ENCODE peak calls at places on chromosomes 1 and 21, in nine cellular contexts. One of them, this sample, is unnamed.

GRCh38 chr1:153364181-153364580 is 6.5 kb downstream of the S100A9 start:
- DNase-seq in epithelial cell of esophagus: peak
- DNase-seq in mammary epithelial cell: peak
- DNase-seq in A549: no peak
- DNase-seq in CD8-positive, alpha-beta T cell: no peak
- DNase-seq in Calu3: peak
- DNase-seq in HFF-Myc: no peak
- DNase-seq in SK-N-SH: no peak
- DNase-seq in endothelial cell: no peak
- DNase-seq in this sample: no peak

GRCh38 chr1:41950820-41951219 is 32.1 kb upstream of the HIVEP3 start:
- DNase-seq in epithelial cell of esophagus: peak
- DNase-seq in mammary epithelial cell: peak
- DNase-seq in A549: no peak
- DNase-seq in CD8-positive, alpha-beta T cell: no peak
- DNase-seq in Calu3: no peak
- DNase-seq in HFF-Myc: no peak
- DNase-seq in SK-N-SH: no peak
- DNase-seq in endothelial cell: no peak
- DNase-seq in this sample: no peak

GRCh38 chr1:168288311-168289052 is 7.8 kb downstream of the TBX19 start:
- DNase-seq in epithelial cell of esophagus: peak
- DNase-seq in mammary epithelial cell: peak
- DNase-seq in A549: no peak
- DNase-seq in CD8-positive, alpha-beta T cell: no peak
- DNase-seq in Calu3: no peak
- DNase-seq in HFF-Myc: no peak
- DNase-seq in SK-N-SH: no peak
- DNase-seq in endothelial cell: no peak
- DNase-seq in this sample: no peak

GRCh38 chr1:115753830-115754229 is 14.7 kb downstream of the CASQ2 start:
- DNase-seq in epithelial cell of esophagus: no peak
- DNase-seq in mammary epithelial cell: no peak
- DNase-seq in A549: no peak
- DNase-seq in CD8-positive, alpha-beta T cell: no peak
- DNase-seq in Calu3: no peak
- DNase-seq in HFF-Myc: no peak
- DNase-seq in SK-N-SH: no peak
- DNase-seq in endothelial cell: no peak
- DNase-seq in this sample: no peak

GRCh38 chr1:216601427-216601751 is 121.8 kb downstream of the ESRRG start:
- DNase-seq in epithelial cell of esophagus: no peak
- DNase-seq in mammary epithelial cell: no peak
- DNase-seq in A549: no peak
- DNase-seq in CD8-positive, alpha-beta T cell: no peak
- DNase-seq in Calu3: no peak
- DNase-seq in HFF-Myc: no peak
- DNase-seq in SK-N-SH: no peak
- DNase-seq in endothelial cell: no peak
- DNase-seq in this sample: no peak

GRCh38 chr1:65068202-65069011 is 79.6 kb upstream of the AK4 start:
- DNase-seq in epithelial cell of esophagus: no peak
- DNase-seq in mammary epithelial cell: peak
- DNase-seq in A549: no peak
- DNase-seq in CD8-positive, alpha-beta T cell: no peak
- DNase-seq in Calu3: peak
- DNase-seq in HFF-Myc: no peak
- DNase-seq in SK-N-SH: peak
- DNase-seq in endothelial cell: no peak
- DNase-seq in this sample: no peak

GRCh38 chr1:166971252-166971651 is 4.1 kb downstream of the ILDR2 start:
- DNase-seq in epithelial cell of esophagus: no peak
- DNase-seq in mammary epithelial cell: no peak
- DNase-seq in A549: no peak
- DNase-seq in CD8-positive, alpha-beta T cell: no peak
- DNase-seq in Calu3: no peak
- DNase-seq in HFF-Myc: no peak
- DNase-seq in SK-N-SH: no peak
- DNase-seq in endothelial cell: no peak
- DNase-seq in this sample: no peak

GRCh38 chr1:67833595-67833926 is 294 bp upstream of the GNG12 start:
- DNase-seq in epithelial cell of esophagus: no peak
- DNase-seq in mammary epithelial cell: no peak
- DNase-seq in A549: no peak
- DNase-seq in CD8-positive, alpha-beta T cell: no peak
- DNase-seq in Calu3: no peak
- DNase-seq in HFF-Myc: no peak
- DNase-seq in SK-N-SH: no peak
- DNase-seq in endothelial cell: no peak
- DNase-seq in this sample: no peak

GRCh38 chr1:27026621-27027574 is 14.2 kb upstream of the TENT5B start:
- DNase-seq in epithelial cell of esophagus: peak
- DNase-seq in mammary epithelial cell: peak
- DNase-seq in A549: no peak
- DNase-seq in CD8-positive, alpha-beta T cell: no peak
- DNase-seq in Calu3: no peak
- DNase-seq in HFF-Myc: no peak
- DNase-seq in SK-N-SH: no peak
- DNase-seq in endothelial cell: peak
- DNase-seq in this sample: no peak

GRCh38 chr1:59682405-59683080 is 132.2 kb upstream of the HOOK1 start:
- DNase-seq in epithelial cell of esophagus: no peak
- DNase-seq in mammary epithelial cell: no peak
- DNase-seq in A549: no peak
- DNase-seq in CD8-positive, alpha-beta T cell: no peak
- DNase-seq in Calu3: no peak
- DNase-seq in HFF-Myc: no peak
- DNase-seq in SK-N-SH: no peak
- DNase-seq in endothelial cell: no peak
- DNase-seq in this sample: no peak

GRCh38 chr1:64623750-64624445 is 121.0 kb upstream of the RAVER2 start:
- DNase-seq in epithelial cell of esophagus: peak
- DNase-seq in mammary epithelial cell: peak
- DNase-seq in A549: peak
- DNase-seq in CD8-positive, alpha-beta T cell: no peak
- DNase-seq in Calu3: peak
- DNase-seq in HFF-Myc: peak
- DNase-seq in SK-N-SH: peak
- DNase-seq in endothelial cell: no peak
- DNase-seq in this sample: no peak

GRCh38 chr21:45704311-45705108 is 61.0 kb downstream of the PCBP3 start:
- DNase-seq in epithelial cell of esophagus: no peak
- DNase-seq in mammary epithelial cell: no peak
- DNase-seq in A549: no peak
- DNase-seq in CD8-positive, alpha-beta T cell: no peak
- DNase-seq in Calu3: no peak
- DNase-seq in HFF-Myc: no peak
- DNase-seq in SK-N-SH: peak
- DNase-seq in endothelial cell: no peak
- DNase-seq in this sample: no peak

GRCh38 chr21:33976980-33977720 is 61.5 kb upstream of the ATP5PO start:
- DNase-seq in epithelial cell of esophagus: no peak
- DNase-seq in mammary epithelial cell: no peak
- DNase-seq in A549: no peak
- DNase-seq in CD8-positive, alpha-beta T cell: no peak
- DNase-seq in Calu3: no peak
- DNase-seq in HFF-Myc: no peak
- DNase-seq in SK-N-SH: no peak
- DNase-seq in endothelial cell: no peak
- DNase-seq in this sample: no peak

GRCh38 chr1:237152506-237153335 is 110.7 kb downstream of the RYR2 start:
- DNase-seq in epithelial cell of esophagus: no peak
- DNase-seq in mammary epithelial cell: no peak
- DNase-seq in A549: no peak
- DNase-seq in CD8-positive, alpha-beta T cell: no peak
- DNase-seq in Calu3: no peak
- DNase-seq in HFF-Myc: no peak
- DNase-seq in SK-N-SH: no peak
- DNase-seq in endothelial cell: no peak
- DNase-seq in this sample: no peak

GRCh38 chr1:200317236-200317635 is 92.6 kb downstream of the ZNF281 start:
- DNase-seq in epithelial cell of esophagus: peak
- DNase-seq in mammary epithelial cell: peak
- DNase-seq in A549: peak
- DNase-seq in CD8-positive, alpha-beta T cell: no peak
- DNase-seq in Calu3: no peak
- DNase-seq in HFF-Myc: no peak
- DNase-seq in SK-N-SH: no peak
- DNase-seq in endothelial cell: no peak
- DNase-seq in this sample: no peak

GRCh38 chr1:37033355-37034291 is 692 bp downstream of the GRIK3 start:
- DNase-seq in epithelial cell of esophagus: no peak
- DNase-seq in mammary epithelial cell: no peak
- DNase-seq in A549: no peak
- DNase-seq in CD8-positive, alpha-beta T cell: no peak
- DNase-seq in Calu3: no peak
- DNase-seq in HFF-Myc: no peak
- DNase-seq in SK-N-SH: peak
- DNase-seq in endothelial cell: no peak
- DNase-seq in this sample: no peak

GRCh38 chr1:107900083-107900945 is 64.7 kb downstream of the VAV3 start:
- DNase-seq in epithelial cell of esophagus: no peak
- DNase-seq in mammary epithelial cell: no peak
- DNase-seq in A549: no peak
- DNase-seq in CD8-positive, alpha-beta T cell: no peak
- DNase-seq in Calu3: no peak
- DNase-seq in HFF-Myc: no peak
- DNase-seq in SK-N-SH: no peak
- DNase-seq in endothelial cell: no peak
- DNase-seq in this sample: no peak

GRCh38 chr1:107896946-107897345 is 68.0 kb downstream of the VAV3 start:
- DNase-seq in epithelial cell of esophagus: no peak
- DNase-seq in mammary epithelial cell: no peak
- DNase-seq in A549: no peak
- DNase-seq in CD8-positive, alpha-beta T cell: no peak
- DNase-seq in Calu3: no peak
- DNase-seq in HFF-Myc: no peak
- DNase-seq in SK-N-SH: no peak
- DNase-seq in endothelial cell: no peak
- DNase-seq in this sample: no peak

GRCh38 chr1:107899655-107900054 is 65.3 kb downstream of the VAV3 start:
- DNase-seq in epithelial cell of esophagus: peak
- DNase-seq in mammary epithelial cell: peak
- DNase-seq in A549: no peak
- DNase-seq in CD8-positive, alpha-beta T cell: no peak
- DNase-seq in Calu3: no peak
- DNase-seq in HFF-Myc: no peak
- DNase-seq in SK-N-SH: no peak
- DNase-seq in endothelial cell: no peak
- DNase-seq in this sample: no peak

GRCh38 chr1:107895403-107896181 is 69.4 kb downstream of the VAV3 start:
- DNase-seq in epithelial cell of esophagus: no peak
- DNase-seq in mammary epithelial cell: no peak
- DNase-seq in A549: no peak
- DNase-seq in CD8-positive, alpha-beta T cell: no peak
- DNase-seq in Calu3: no peak
- DNase-seq in HFF-Myc: no peak
- DNase-seq in SK-N-SH: no peak
- DNase-seq in endothelial cell: no peak
- DNase-seq in this sample: no peak

DNA sequence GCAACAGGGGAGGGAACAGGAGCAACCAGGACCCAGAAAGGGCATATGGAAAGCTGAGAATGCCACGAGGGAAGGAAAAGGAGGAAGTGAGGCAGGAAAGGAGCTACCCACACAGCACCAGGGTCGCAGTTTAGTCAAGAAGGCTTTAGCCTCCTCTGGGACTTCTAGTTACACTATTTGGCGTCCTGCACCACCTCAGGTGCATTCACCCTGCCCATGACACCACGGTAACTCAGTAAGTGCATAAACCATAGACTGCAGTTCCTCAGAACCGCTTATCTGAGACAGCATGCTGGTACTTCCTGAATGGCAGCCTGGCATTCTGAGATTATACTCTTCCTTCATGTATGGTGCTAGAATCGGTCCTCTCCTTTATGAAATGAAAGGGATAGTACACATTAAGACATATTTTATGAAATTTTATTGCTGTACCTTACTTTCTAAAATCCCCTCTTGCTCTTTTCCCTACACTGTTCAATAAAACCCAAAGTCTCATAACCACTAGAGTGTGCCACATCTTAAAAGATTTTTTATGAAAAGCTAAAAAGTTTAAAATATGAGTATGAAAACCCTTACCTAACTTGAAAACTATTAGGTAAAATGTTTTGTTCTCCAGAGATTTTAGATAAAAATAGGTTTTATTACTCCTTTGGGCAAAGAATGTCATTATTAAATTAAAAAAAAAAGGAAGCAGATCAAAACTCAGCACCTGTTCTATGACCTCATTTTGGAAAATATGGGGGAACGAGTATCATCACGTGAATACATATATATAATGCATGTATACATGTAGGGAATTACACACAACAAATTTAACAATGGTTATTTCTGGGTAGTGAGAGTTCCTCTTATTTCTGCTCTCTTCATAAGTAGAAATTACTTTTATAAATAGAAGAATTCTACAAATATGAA is 67.3 kb downstream of the VAV3 start:
- DNase-seq in epithelial cell of esophagus: no peak
- DNase-seq in mammary epithelial cell: no peak
- DNase-seq in A549: no peak
- DNase-seq in CD8-positive, alpha-beta T cell: no peak
- DNase-seq in Calu3: no peak
- DNase-seq in HFF-Myc: no peak
- DNase-seq in SK-N-SH: no peak
- DNase-seq in endothelial cell: no peak
- DNase-seq in this sample: no peak
- TF ChIP-seq CTCF in epithelial cell of esophagus: no peak
- TF ChIP-seq CTCF in mammary epithelial cell: peak
- TF ChIP-seq CTCF in A549: no peak
- TF ChIP-seq CTCF in CD8-positive, alpha-beta T cell: no peak
- TF ChIP-seq CTCF in Calu3: no peak
- TF ChIP-seq CTCF in HFF-Myc: no peak
- TF ChIP-seq CTCF in SK-N-SH: peak
- TF ChIP-seq CTCF in endothelial cell: no peak
- TF ChIP-seq CTCF in this sample: no peak

GRCh38 chr1:202661136-202661845 is 49.0 kb downstream of the SYT2 start:
- DNase-seq in epithelial cell of esophagus: peak
- DNase-seq in mammary epithelial cell: no peak
- DNase-seq in A549: peak
- DNase-seq in CD8-positive, alpha-beta T cell: no peak
- DNase-seq in Calu3: peak
- DNase-seq in HFF-Myc: no peak
- DNase-seq in SK-N-SH: no peak
- DNase-seq in endothelial cell: no peak
- DNase-seq in this sample: no peak
- TF ChIP-seq CTCF in epithelial cell of esophagus: peak
- TF ChIP-seq CTCF in mammary epithelial cell: peak
- TF ChIP-seq CTCF in A549: peak
- TF ChIP-seq CTCF in CD8-positive, alpha-beta T cell: no peak
- TF ChIP-seq CTCF in Calu3: peak
- TF ChIP-seq CTCF in HFF-Myc: peak
- TF ChIP-seq CTCF in SK-N-SH: peak
- TF ChIP-seq CTCF in endothelial cell: no peak
- TF ChIP-seq CTCF in this sample: peak

GRCh38 chr1:32773018-32773763 is 44.0 kb downstream of the YARS1 start:
- DNase-seq in epithelial cell of esophagus: peak
- DNase-seq in mammary epithelial cell: peak
- DNase-seq in A549: peak
- DNase-seq in CD8-positive, alpha-beta T cell: peak
- DNase-seq in Calu3: peak
- DNase-seq in HFF-Myc: peak
- DNase-seq in SK-N-SH: peak
- DNase-seq in endothelial cell: peak
- DNase-seq in this sample: peak
- TF ChIP-seq CTCF in epithelial cell of esophagus: peak
- TF ChIP-seq CTCF in mammary epithelial cell: peak
- TF ChIP-seq CTCF in A549: peak
- TF ChIP-seq CTCF in CD8-positive, alpha-beta T cell: peak
- TF ChIP-seq CTCF in Calu3: peak
- TF ChIP-seq CTCF in HFF-Myc: peak
- TF ChIP-seq CTCF in SK-N-SH: peak
- TF ChIP-seq CTCF in endothelial cell: peak
- TF ChIP-seq CTCF in this sample: peak

GRCh38 chr1:87279966-87280535 is 48.6 kb upstream of the LMO4 start:
- DNase-seq in epithelial cell of esophagus: no peak
- DNase-seq in mammary epithelial cell: no peak
- DNase-seq in A549: peak
- DNase-seq in CD8-positive, alpha-beta T cell: no peak
- DNase-seq in Calu3: no peak
- DNase-seq in HFF-Myc: no peak
- DNase-seq in SK-N-SH: no peak
- DNase-seq in endothelial cell: no peak
- DNase-seq in this sample: no peak
- TF ChIP-seq CTCF in epithelial cell of esophagus: peak
- TF ChIP-seq CTCF in mammary epithelial cell: no peak
- TF ChIP-seq CTCF in A549: peak
- TF ChIP-seq CTCF in CD8-positive, alpha-beta T cell: no peak
- TF ChIP-seq CTCF in Calu3: no peak
- TF ChIP-seq CTCF in HFF-Myc: no peak
- TF ChIP-seq CTCF in SK-N-SH: peak
- TF ChIP-seq CTCF in endothelial cell: peak
- TF ChIP-seq CTCF in this sample: peak